ENCODE peak calls at places on chromosomes 5 and 9, in seven cellular contexts. S is T-helper 2 cell; Q is T-cell; Z is SK-N-SH; C is neuronal stem cell; G is brain microvascular endothelial cell; I is activated CD8-positive, alpha-beta memory T cell treated with anti-CD3 and anti-CD28 coated beads for 24 hours. O is an unnamed sample.
A peak's percentile ranks its signal among the peaks of the same experiment; 100 is the strongest.

GRCh38 chr5:151591144-151591819 is at the start of gene FAT2:
- DNase-seq in G (no peak), Z (no peak), Q (no peak), I (no peak), C (no peak), S (no peak), O (no peak)

GRCh38 chr9:68933434-68934318 is 80.2 kb downstream of the PRKACG start:
- DNase-seq in G (no peak), I (no peak), Z (no peak), S (no peak), C (no peak), Q (no peak), O (no peak)

GRCh38 chr9:108755979-108756378 is 99.8 kb downstream of the ACTL7B start:
- DNase-seq in Z (no peak), I (no peak), C (no peak), Q (no peak), G (no peak), S (no peak), O (no peak)

GRCh38 chr5:36356915-36357314 is 55.2 kb upstream of the RANBP3L start:
- DNase-seq in S (no peak), Z (no peak), I (no peak), C (no peak), G (no peak), Q (no peak), O (no peak)

GRCh38 chr9:86732514-86732913 is 214.8 kb downstream of the GAS1 start:
- DNase-seq in Z (no peak), S (no peak), C (no peak), I (no peak), Q (no peak), G (peak; percentile 69), O (peak; percentile 90)

GRCh38 chr5:142181547-142182191 is 73.1 kb downstream of the NDFIP1 start:
- DNase-seq in I (no peak), G (no peak), S (no peak), C (no peak), Z (no peak), Q (no peak), O (no peak)

GRCh38 chr9:135286961-135287360 is 192.6 kb upstream of the PPP1R26 start:
- DNase-seq in Q (no peak), C (no peak), I (no peak), G (no peak), Z (no peak), S (no peak), O (no peak)

GRCh38 chr9:1222511-1222910 is 172.4 kb downstream of the DMRT2 start:
- DNase-seq in Z (no peak), I (no peak), S (no peak), G (peak; percentile 20), Q (no peak), C (no peak), O (no peak)

GRCh38 chr5:124289122-124289521 is 457.3 kb downstream of the ZNF608 start:
- DNase-seq in I (no peak), C (no peak), G (no peak), S (no peak), Z (peak; percentile 17), Q (no peak), O (peak; percentile 8)

GRCh38 chr9:426976-427375 is 212.3 kb downstream of the DOCK8 start:
- DNase-seq in Z (no peak), I (no peak), G (no peak), Q (no peak), C (no peak), S (no peak), O (no peak)